ENCODE peak calls at places on chromosomes 12 and 14, in four cellular contexts. J is activated naive CD8-positive, alpha-beta T cell treated with anti-CD3 and anti-CD28 coated beads, Interleukin-2, amount 50 U/mL, for 24 hours; W is HEK293T; M is retina. T is an unnamed sample.

GRCh38 chr14:85934123-85934885 is 404.4 kb downstream of the FLRT2 start:
- DNase-seq in J (peak), W (no peak), M (no peak), T (no peak)

GRCh38 chr14:89319687-89320086 is 97.3 kb downstream of the FOXN3 start:
- DNase-seq in J (no peak), W (no peak), M (no peak), T (no peak)

GRCh38 chr14:106308839-106309389 is 782.5 kb downstream of the TMEM121 start:
- DNase-seq in J (peak), W (no peak), M (no peak), T (no peak)

GRCh38 chr12:40770781-40771180 is 78.5 kb downstream of the CNTN1 start:
- DNase-seq in J (no peak), W (no peak), M (no peak), T (no peak)

GRCh38 chr12:95790912-95791849 is 617 bp upstream of the NTN4 start:
- DNase-seq in J (peak), W (peak), M (peak), T (peak)

GRCh38 chr12:92206596-92206995 is 61.0 kb upstream of the BTG1 start:
- DNase-seq in J (no peak), W (no peak), M (no peak), T (no peak)

GRCh38 chr12:75345531-75345930 is 11.1 kb downstream of the GLIPR1L1 start:
- DNase-seq in J (no peak), W (no peak), M (no peak), T (no peak)

GRCh38 chr14:37195327-37195726 is 2.4 kb upstream of the MIPOL1 start:
- DNase-seq in J (no peak), W (no peak), M (no peak), T (no peak)

GRCh38 chr14:71855399-71856036 is 76.7 kb upstream of the RGS6 start:
- DNase-seq in J (peak), W (peak), M (peak), T (no peak)

GRCh38 chr14:55446127-55446736 is 5.8 kb upstream of the TBPL2 start:
- DNase-seq in J (peak), W (peak), M (peak), T (peak)

GRCh38 chr12:66002812-66003211 is 127.7 kb downstream of the LLPH start:
- DNase-seq in J (no peak), W (no peak), M (no peak), T (no peak)

GRCh38 chr12:40175045-40175444 is 49.8 kb upstream of the LRRK2 start:
- DNase-seq in J (no peak), W (no peak), M (no peak), T (no peak)

GRCh38 chr12:52189376-52190174 is 2.2 kb downstream of the KRT80 start:
- DNase-seq in J (no peak), W (no peak), M (no peak), T (no peak)

GRCh38 chr12:49331360-49332222 is 5.4 kb downstream of the C1QL4 start:
- DNase-seq in J (no peak), W (peak), M (peak), T (peak)

GRCh38 chr14:102462391-102462790 is 47.2 kb downstream of the ANKRD9 start:
- DNase-seq in J (no peak), W (no peak), M (no peak), T (no peak)

GRCh38 chr14:55921516-55921915 is 196.7 kb upstream of the PELI2 start:
- DNase-seq in J (no peak), W (no peak), M (peak), T (no peak)

GRCh38 chr12:89542912-89543592 is 17.2 kb upstream of the POC1B start:
- DNase-seq in J (peak), W (peak), M (peak), T (peak)

GRCh38 chr12:18935371-18935965 is 194.1 kb upstream of the PLEKHA5 start:
- DNase-seq in J (no peak), W (no peak), M (no peak), T (no peak)

GRCh38 chr12:43676183-43676813 is 82.3 kb downstream of the PUS7L start:
- DNase-seq in J (peak), W (peak), M (no peak), T (no peak)

GRCh38 chr12:11758087-11758837 is 108.8 kb downstream of the ETV6 start:
- DNase-seq in J (no peak), W (no peak), M (peak), T (no peak)

GRCh38 chr14:80404413-80404812 is 193.1 kb upstream of the DIO2 start:
- DNase-seq in J (no peak), W (no peak), M (no peak), T (no peak)

GRCh38 chr14:21191261-21191808 is 35.5 kb upstream of the OR5AU1 start:
- DNase-seq in J (no peak), W (no peak), M (no peak), T (no peak)

GRCh38 chr14:61502459-61503093 is 181.2 kb downstream of the PRKCH start:
- DNase-seq in J (no peak), W (no peak), M (no peak), T (no peak)

T was measured in prostate gland.